ENCODE peak calls at places on chromosomes 1 and 21, in nine cellular contexts. W is epithelial cell of esophagus; T is right cardiac atrium; G is stimulated activated CD4-positive, alpha-beta T cell treated with anti-CD3 and anti-CD28 coated beads, Interleukin-4, amount 100 ng/mL, for 24 hours; L is H7; E is hepatocyte; O is fibroblast of pulmonary artery; K is fibroblast of the conjunctiva; X is AG20443. Y is an unnamed sample.

GRCh38 chr1:207830788-207831187 is 78.9 kb downstream of the CD46 start:
- DNase-seq in W (no peak), G (no peak), L (no peak), O (no peak), K (no peak), E (no peak), T (no peak), X (no peak), Y (no peak)

GRCh38 chr1:10813801-10814200 is 17.4 kb upstream of the CASZ1 start:
- DNase-seq in W (no peak), X (no peak), T (no peak), K (no peak), G (no peak), L (no peak), O (no peak), E (no peak), Y (no peak)

GRCh38 chr1:226325178-226325577 is 16.2 kb upstream of the LIN9 start:
- DNase-seq in X (no peak), E (no peak), T (no peak), W (peak), G (no peak), O (peak), L (no peak), K (no peak), Y (no peak)

GRCh38 chr1:66489972-66490601 is 43.9 kb upstream of the SGIP1 start:
- DNase-seq in E (no peak), G (no peak), X (no peak), K (no peak), T (no peak), W (no peak), L (no peak), O (no peak), Y (no peak)

GRCh38 chr1:21153336-21153735 is 23.4 kb downstream of the EIF4G3 start:
- DNase-seq in E (no peak), L (no peak), X (no peak), T (no peak), K (no peak), W (no peak), G (no peak), O (no peak), Y (no peak)

GRCh38 chr1:83118472-83118871 is 880.5 kb downstream of the TTLL7 start:
- DNase-seq in W (peak), L (no peak), K (no peak), G (no peak), T (no peak), X (no peak), O (no peak), E (no peak), Y (no peak)

GRCh38 chr1:184399192-184399847 is 12.5 kb downstream of the C1orf21 start:
- DNase-seq in K (no peak), E (no peak), T (no peak), X (no peak), O (peak), L (no peak), W (no peak), G (no peak), Y (no peak)

GRCh38 chr1:239386453-239387303 is at the start of gene CHRM3:
- DNase-seq in K (no peak), X (peak), E (peak), G (no peak), O (no peak), W (peak), L (peak), T (peak), Y (no peak)

GRCh38 chr1:178702141-178702540 is 22.9 kb upstream of the RALGPS2 start:
- DNase-seq in W (peak), K (no peak), L (no peak), O (peak), G (no peak), E (no peak), X (peak), T (no peak), Y (no peak)

GRCh38 chr1:36703526-36704208 is 221.0 kb upstream of the CSF3R start:
- DNase-seq in T (peak), O (peak), K (peak), G (peak), L (peak), X (peak), W (peak), E (peak), Y (peak)

GRCh38 chr1:53372501-53372951 is 44.7 kb upstream of the LRP8 start:
- DNase-seq in T (no peak), L (peak), G (peak), O (no peak), X (no peak), E (no peak), K (no peak), W (no peak), Y (no peak)

GRCh38 chr21:23804866-23805265 is 1802.4 kb downstream of the MRPL39 start:
- DNase-seq in L (no peak), W (no peak), G (no peak), E (no peak), T (no peak), K (no peak), O (no peak), X (no peak), Y (no peak)

GRCh38 chr1:234599617-234600417 is 10.2 kb downstream of the IRF2BP2 start:
- DNase-seq in O (peak), K (no peak), L (peak), W (peak), T (peak), X (peak), E (peak), G (peak), Y (no peak)

GRCh38 chr1:19463204-19463803 is 22.0 kb downstream of the CAPZB start:
- DNase-seq in W (no peak), X (no peak), O (no peak), G (peak), T (no peak), K (no peak), L (peak), E (no peak), Y (no peak)

GRCh38 chr1:83746234-83746633 is 252.7 kb downstream of the TTLL7 start:
- DNase-seq in E (no peak), G (no peak), W (no peak), L (no peak), X (no peak), T (no peak), O (no peak), K (no peak), Y (no peak)

GRCh38 chr1:117015701-117016100 is 14.1 kb downstream of the CD101 start:
- DNase-seq in X (no peak), K (no peak), T (no peak), L (no peak), E (no peak), O (no peak), G (no peak), W (no peak), Y (no peak)

GRCh38 chr1:182113879-182114626 is 52.5 kb upstream of the ZNF648 start:
- DNase-seq in G (no peak), W (no peak), T (no peak), K (no peak), O (no peak), X (no peak), L (no peak), E (no peak), Y (peak)

GRCh38 chr1:111556318-111557037 is 53.0 kb upstream of the ADORA3 start:
- DNase-seq in G (no peak), L (no peak), W (peak), X (no peak), E (no peak), K (no peak), T (no peak), O (no peak), Y (no peak)

GRCh38 chr1:87084247-87084836 is 169.9 kb downstream of the HS2ST1 start:
- DNase-seq in W (peak), T (no peak), L (no peak), O (peak), X (peak), E (peak), G (no peak), K (no peak), Y (peak)

GRCh38 chr1:99768525-99769382 is 2.3 kb upstream of the FRRS1 start:
- DNase-seq in T (no peak), L (no peak), X (no peak), W (no peak), G (no peak), E (no peak), K (no peak), O (peak), Y (no peak)

GRCh38 chr1:876428-876827 is 47.3 kb upstream of the SAMD11 start:
- DNase-seq in T (no peak), L (peak), G (no peak), O (no peak), X (no peak), E (no peak), K (no peak), W (no peak), Y (no peak)

GRCh38 chr1:108661030-108661609 is at the start of gene HENMT1:
- DNase-seq in O (peak), L (peak), W (peak), T (peak), K (peak), G (peak), E (peak), X (peak), Y (no peak)

GRCh38 chr1:223308141-223308540 is 55.8 kb downstream of the SUSD4 start:
- DNase-seq in G (no peak), K (no peak), X (no peak), E (no peak), W (no peak), O (no peak), L (no peak), T (no peak), Y (no peak)

GRCh38 chr1:95352767-95353166 is 118.8 kb downstream of the RWDD3 start:
- DNase-seq in X (no peak), W (no peak), G (no peak), E (peak), L (no peak), K (no peak), T (no peak), O (no peak), Y (no peak)

GRCh38 chr1:70608815-70609214 is 197.7 kb downstream of the CTH start:
- DNase-seq in O (no peak), T (no peak), X (no peak), G (no peak), K (no peak), W (no peak), E (no peak), L (no peak), Y (no peak)

GRCh38 chr1:193674292-193674944 is 488.0 kb upstream of the B3GALT2 start:
- DNase-seq in W (no peak), X (no peak), L (no peak), O (peak), E (no peak), G (no peak), K (no peak), T (no peak), Y (no peak)

GRCh38 chr1:31531177-31532000 is 44.9 kb upstream of the TINAGL1 start:
- DNase-seq in W (peak), X (peak), L (no peak), E (no peak), T (no peak), K (peak), G (no peak), O (peak), Y (no peak)

GRCh38 chr1:192610114-192610958 is 25.6 kb upstream of the RGS13 start:
- DNase-seq in E (peak), X (peak), G (no peak), K (peak), T (no peak), O (peak), L (peak), W (peak), Y (peak)

GRCh38 chr1:157963713-157964112 is 29.7 kb upstream of the KIRREL1 start:
- DNase-seq in T (peak), E (peak), L (peak), G (peak), K (peak), X (peak), O (peak), W (peak), Y (peak)

GRCh38 chr1:40092811-40093617 is 4.0 kb downstream of the PPT1 start:
- DNase-seq in L (no peak), O (no peak), G (no peak), E (no peak), T (no peak), X (no peak), K (no peak), W (no peak), Y (no peak)

GRCh38 chr1:41351262-41352151 is 9.7 kb upstream of the FOXO6 start:
- DNase-seq in K (no peak), T (no peak), L (no peak), W (no peak), O (no peak), G (no peak), X (no peak), E (no peak), Y (no peak)

GRCh38 chr1:6440198-6441126 is 15.9 kb downstream of the ESPN start:
- DNase-seq in K (no peak), T (no peak), X (peak), W (peak), O (no peak), L (peak), E (peak), G (peak), Y (no peak)

GRCh38 chr1:196305216-196305615 is 303.0 kb downstream of the KCNT2 start:
- DNase-seq in G (no peak), W (no peak), E (no peak), X (no peak), L (no peak), T (no peak), K (no peak), O (no peak), Y (no peak)